ENCODE peak calls at places on chromosomes 11 and 22, in five cellular contexts. T is pancreas, E is adrenal gland, Q is uterus, X is WERI-Rb-1. R is an unnamed sample. For H3K9me3, the result is how much of the 10 kb centered on the place peaks cover.

GRCh38 chr11:47143322-47143721 is 33.4 kb downstream of the ARFGAP2 start:
- DNase-seq in T (no peak), E (no peak), Q (no peak), X (no peak), R (peak)

GRCh38 chr22:23696326-23696851 is 5.6 kb downstream of the RGL4 start:
- DNase-seq in T (no peak), E (no peak), Q (no peak), X (no peak), R (no peak)

GRCh38 chr11:45771942-45772522 is 32.9 kb upstream of the SLC35C1 start:
- DNase-seq in T (peak), E (peak), Q (peak), X (peak), R (peak)

GRCh38 chr11:7575841-7576451 is 62.1 kb downstream of the PPFIBP2 start:
- DNase-seq in T (no peak), E (no peak), Q (no peak), X (no peak), R (no peak)

GRCh38 chr11:96567667-96568066 is 177.9 kb downstream of the JRKL start:
- DNase-seq in T (no peak), E (no peak), Q (no peak), X (no peak), R (no peak)

GRCh38 chr11:69775163-69775755 is at the start of gene FGF4:
- DNase-seq in T (no peak), E (no peak), Q (no peak), X (peak), R (no peak)

GRCh38 chr11:128208329-128209220 is 378.8 kb downstream of the ETS1 start:
- DNase-seq in T (no peak), E (peak), Q (peak), X (no peak), R (no peak)

GRCh38 chr11:72969894-72970335 is 155.7 kb downstream of the ATG16L2 start:
- DNase-seq in T (no peak), E (no peak), Q (no peak), X (no peak), R (no peak)

GRCh38 chr11:2314525-2315394 is 12.9 kb downstream of the TSPAN32 start:
- DNase-seq in T (peak), E (peak), Q (peak), X (no peak), R (peak)

GRCh38 chr11:57315491-57315890 is 9.3 kb downstream of the TNKS1BP1 start:
- DNase-seq in T (peak), E (peak), Q (no peak), X (peak), R (no peak)

GRCh38 chr11:77375114-77375513 is 73.6 kb upstream of the GDPD4 start:
- DNase-seq in T (no peak), E (no peak), Q (no peak), X (no peak), R (no peak)

DNA sequence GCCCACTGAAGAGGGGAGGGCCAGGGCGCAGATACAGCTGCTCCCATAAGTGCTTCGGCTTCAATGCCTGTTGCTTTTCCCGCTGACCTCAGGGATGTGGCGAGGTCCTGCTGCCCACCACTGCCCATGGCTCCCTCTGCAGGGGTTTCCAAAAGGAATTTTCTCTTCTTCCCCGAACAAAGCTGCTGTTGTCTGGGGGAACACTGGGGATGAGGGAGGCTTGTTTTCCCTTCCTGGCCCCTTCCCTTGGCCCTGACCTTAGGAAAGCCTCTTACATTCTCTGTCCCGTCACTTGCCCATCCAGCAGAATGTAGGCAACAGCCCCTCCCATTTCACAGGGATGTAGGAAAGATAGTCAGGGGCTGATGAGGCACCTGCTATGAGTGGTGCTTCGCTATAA is 34.8 kb downstream of the CD82 start:
- DNase-seq in T (no peak), E (no peak), Q (no peak), X (no peak), R (no peak)
- H3K4me3 ChIP-seq in T (no peak), E (no peak), Q (no peak), X (no peak), R (no peak)

GRCh38 chr11:22715971-22716370 is 49.6 kb downstream of the GAS2 start:
- DNase-seq in T (no peak), E (no peak), Q (no peak), X (no peak), R (no peak)
- H3K27ac ChIP-seq in T (no peak), E (no peak), Q (no peak), X (no peak), R (no peak)

DNA sequence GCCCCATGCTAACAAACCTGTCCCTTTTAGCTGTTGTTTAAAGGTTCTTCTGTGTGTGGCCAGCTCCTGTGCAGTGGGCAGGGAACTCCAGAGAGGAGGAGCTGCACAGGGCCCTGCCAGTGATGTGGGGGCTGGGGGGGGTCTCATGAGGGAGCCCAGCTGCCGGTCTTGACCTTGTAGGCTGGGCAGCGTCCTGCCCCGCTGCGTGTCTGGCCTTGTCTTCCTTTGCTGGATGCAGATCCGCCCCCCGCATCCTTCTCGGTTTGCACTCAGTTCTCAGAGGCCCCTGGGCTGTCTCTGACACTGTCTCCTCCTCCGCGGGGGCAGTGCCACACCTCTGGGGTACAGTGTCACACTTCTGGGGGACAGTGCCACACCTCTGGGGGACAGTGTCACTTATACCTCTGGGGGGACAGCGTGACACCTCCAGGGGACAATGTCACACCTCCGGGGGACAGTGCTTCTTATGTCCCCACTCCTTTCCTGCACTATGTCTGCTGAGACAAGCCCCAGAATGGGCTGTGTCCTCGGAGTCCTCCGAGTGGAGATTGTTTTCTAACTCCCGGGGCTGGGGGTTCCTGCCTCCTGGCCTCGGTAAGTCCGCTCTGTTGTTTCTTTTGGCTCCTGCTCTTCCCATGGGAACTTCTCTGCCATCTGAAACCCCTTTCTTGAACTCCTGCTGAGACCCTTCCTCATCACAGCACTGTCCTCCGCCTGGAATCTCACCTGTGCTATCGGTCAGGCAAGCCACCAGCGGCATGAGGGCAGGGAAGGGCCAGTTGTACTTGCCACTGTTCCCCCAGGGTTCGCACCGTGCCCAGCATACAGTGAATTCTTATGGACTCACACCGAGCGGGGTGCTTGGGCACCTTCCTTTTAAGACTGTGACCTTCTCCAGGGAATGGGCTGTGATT is 788.3 kb downstream of the TBC1D22A start:
- DNase-seq in T (no peak), E (peak), Q (no peak), X (no peak), R (peak)
- H3K9me3 ChIP-seq in T (under half), E (under half), Q (under half), X (under half), R (under half)

GRCh38 chr11:85385561-85385960 is 241.6 kb downstream of the DLG2 start:
- DNase-seq in T (no peak), E (no peak), Q (no peak), X (no peak), R (no peak)
- H3K4me3 ChIP-seq in T (no peak), E (no peak), Q (no peak), X (no peak), R (no peak)

GRCh38 chr11:36360318-36360717 is 64.2 kb downstream of the PRR5L start:
- DNase-seq in T (no peak), E (no peak), Q (no peak), X (no peak), R (no peak)
- H3K27ac ChIP-seq in T (no peak), E (no peak), Q (no peak), X (no peak), R (no peak)

R was measured in right atrium auricular region.